ENCODE peak calls at places on chromosomes 3 and 15, in four cellular contexts. Z, R, J and D are unnamed samples.

GRCh38 chr3:72458365-72458764 is 389.9 kb downstream of the SHQ1 start:
- DNase-seq in Z (no peak), R (no peak), J (no peak), D (no peak)

GRCh38 chr15:85496551-85497545 is 116.4 kb downstream of the AKAP13 start:
- DNase-seq in Z (no peak), R (no peak), J (peak), D (no peak)

GRCh38 chr3:107598926-107599754 is 76.4 kb downstream of the BBX start:
- DNase-seq in Z (peak), R (peak), J (peak), D (peak)

GRCh38 chr3:170579646-170580045 is 6.2 kb downstream of the SLC7A14 start:
- DNase-seq in Z (no peak), R (no peak), J (no peak), D (no peak)

GRCh38 chr3:111801697-111802655 is 57.1 kb upstream of the PHLDB2 start:
- DNase-seq in Z (peak), R (no peak), J (no peak), D (no peak)

GRCh38 chr3:128227507-128227906 is 74.2 kb downstream of the EEFSEC start:
- DNase-seq in Z (no peak), R (no peak), J (no peak), D (no peak)

GRCh38 chr3:141308588-141309218 is 59.6 kb upstream of the ZBTB38 start:
- DNase-seq in Z (peak), R (no peak), J (peak), D (peak)

GRCh38 chr3:147118611-147119010 is 287.7 kb downstream of the ZIC4 start:
- DNase-seq in Z (no peak), R (no peak), J (no peak), D (no peak)

GRCh38 chr15:58228708-58229107 is 90.5 kb downstream of the AQP9 start:
- DNase-seq in Z (peak), R (no peak), J (no peak), D (no peak)

GRCh38 chr3:31048143-31048542 is 153.7 kb upstream of the GADL1 start:
- DNase-seq in Z (no peak), R (no peak), J (no peak), D (no peak)

GRCh38 chr3:161305095-161305991 is 66.0 kb downstream of the SPTSSB start:
- DNase-seq in Z (peak), R (no peak), J (no peak), D (peak)

GRCh38 chr3:71111784-71112440 is 471.6 kb downstream of the FOXP1 start:
- DNase-seq in Z (peak), R (no peak), J (peak), D (no peak)

GRCh38 chr3:70554170-70554569 is 241.7 kb upstream of the MDFIC2 start:
- DNase-seq in Z (peak), R (no peak), J (no peak), D (no peak)

GRCh38 chr3:32859604-32860237 is 41.9 kb downstream of the TRIM71 start:
- DNase-seq in Z (no peak), R (no peak), J (no peak), D (no peak)

GRCh38 chr3:68987322-68987721 is 26.2 kb downstream of the EOGT start:
- DNase-seq in Z (no peak), R (no peak), J (no peak), D (no peak)

GRCh38 chr3:161510510-161511260 is 14.1 kb downstream of the OTOL1 start:
- DNase-seq in Z (no peak), R (no peak), J (no peak), D (no peak)

GRCh38 chr3:110620118-110620517 is 451.5 kb upstream of the NECTIN3 start:
- DNase-seq in Z (no peak), R (no peak), J (no peak), D (no peak)

GRCh38 chr3:124639406-124640237 is 90.6 kb upstream of the UMPS start:
- DNase-seq in Z (no peak), R (peak), J (no peak), D (no peak)

GRCh38 chr15:71219646-71220045 is 104.4 kb downstream of the THSD4 start:
- DNase-seq in Z (peak), R (no peak), J (no peak), D (no peak)

GRCh38 chr3:154668187-154668586 is 238.2 kb upstream of the GPR149 start:
- DNase-seq in Z (no peak), R (no peak), J (no peak), D (no peak)

GRCh38 chr3:44712455-44713075 is at the start of gene ZNF502:
- DNase-seq in Z (peak), R (no peak), J (no peak), D (peak)
- TF ChIP-seq POLR2A in Z (peak), R (peak), J (no peak), D (no peak)

DNA sequence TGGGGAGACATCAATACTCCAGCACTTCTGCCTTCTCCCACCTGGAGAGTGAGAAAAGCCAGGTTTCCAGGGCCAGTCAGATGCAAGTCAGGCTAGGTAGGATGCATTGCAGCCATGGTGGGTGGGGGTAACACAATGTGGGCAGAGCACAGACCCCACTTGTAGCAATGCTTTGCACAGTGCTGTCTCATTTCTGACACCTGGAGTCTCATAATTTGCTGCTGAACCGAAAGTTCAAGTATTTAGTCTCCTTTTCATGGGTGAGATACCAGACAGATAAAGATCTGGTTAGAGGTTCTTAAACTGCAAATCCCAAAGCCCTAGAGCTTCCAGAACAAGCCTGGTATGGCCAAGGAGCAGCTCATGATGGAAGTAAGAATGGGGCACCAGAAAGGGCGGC is 880.3 kb upstream of the CFAP20DC start:
- DNase-seq in Z (no peak), R (no peak), J (no peak), D (no peak)
- H3K4me3 ChIP-seq in Z (no peak), R (no peak), J (no peak), D (no peak)

DNA sequence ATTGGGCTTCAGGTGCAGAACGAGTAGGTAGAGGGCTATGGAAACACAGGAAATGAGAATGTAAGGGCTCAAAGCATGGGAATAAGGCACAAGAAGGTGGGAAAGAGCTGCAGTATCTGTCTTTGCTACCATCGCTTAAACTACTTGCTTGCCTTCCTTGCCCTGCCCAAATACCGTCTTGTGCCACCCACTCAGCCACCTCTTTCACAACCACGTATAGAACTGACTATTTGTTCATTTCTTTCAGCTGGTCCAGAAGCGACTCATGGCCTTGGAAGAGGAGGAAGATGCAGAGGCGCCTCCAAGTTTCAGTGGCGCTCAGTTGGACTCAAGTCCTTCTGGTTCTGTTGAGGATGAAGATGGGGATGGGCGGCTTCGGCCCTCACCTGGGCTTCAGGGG is 11.8 kb downstream of the LPCAT4 start:
- DNase-seq in Z (no peak), R (no peak), J (no peak), D (no peak)
- TF ChIP-seq SMC3 in Z (no peak), R (no peak), J (no peak), D (no peak)

DNA sequence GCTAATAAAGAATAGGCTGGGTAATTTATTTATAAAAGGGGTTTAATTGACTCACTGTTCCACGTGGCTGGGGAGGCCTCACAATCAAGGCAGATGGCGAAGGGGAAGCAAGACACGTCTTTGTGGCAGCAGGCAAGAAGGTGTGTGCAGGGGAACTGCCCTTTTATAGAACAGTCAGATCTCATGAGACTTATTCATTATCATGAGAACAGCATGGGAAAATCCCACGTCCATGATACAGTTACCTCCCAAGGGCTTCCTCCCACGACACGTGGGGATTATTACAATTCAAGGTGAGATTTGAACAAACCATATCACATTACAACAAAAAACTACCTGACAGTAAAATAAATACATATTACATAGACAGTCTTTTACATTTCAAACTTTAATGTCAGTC is 414.9 kb downstream of the NAALADL2 start:
- DNase-seq in Z (no peak), R (peak), J (no peak), D (no peak)
- TF ChIP-seq POLR2A in Z (no peak), R (peak), J (no peak), D (no peak)

GRCh38 chr3:11847607-11848006 is 922 bp upstream of the TAMM41 start:
- DNase-seq in Z (no peak), R (no peak), J (peak), D (no peak)

GRCh38 chr3:11846281-11847034 is at the start of gene TAMM41:
- DNase-seq in Z (peak), R (peak), J (peak), D (peak)

GRCh38 chr3:11845661-11846060 is 1.0 kb downstream of the TAMM41 start:
- DNase-seq in Z (no peak), R (no peak), J (no peak), D (peak)

GRCh38 chr3:11847035-11847394 is 330 bp upstream of the TAMM41 start:
- DNase-seq in Z (no peak), R (no peak), J (no peak), D (no peak)

GRCh38 chr3:11844891-11845290 is 1.8 kb downstream of the TAMM41 start:
- DNase-seq in Z (no peak), R (no peak), J (no peak), D (no peak)
- H3K4me3 ChIP-seq in Z (no peak), R (peak), J (no peak), D (no peak)

GRCh38 chr3:23075478-23075877 is 127.6 kb upstream of the UBE2E2 start:
- DNase-seq in Z (peak), R (no peak), J (no peak), D (no peak)

GRCh38 chr3:23071306-23071705 is 131.8 kb upstream of the UBE2E2 start:
- DNase-seq in Z (no peak), R (no peak), J (no peak), D (no peak)

GRCh38 chr3:23071758-23072157 is 131.4 kb upstream of the UBE2E2 start:
- DNase-seq in Z (no peak), R (no peak), J (no peak), D (no peak)

GRCh38 chr3:23072672-23073071 is 130.5 kb upstream of the UBE2E2 start:
- DNase-seq in Z (no peak), R (no peak), J (no peak), D (no peak)

GRCh38 chr3:23073721-23074300 is 129.3 kb upstream of the UBE2E2 start:
- DNase-seq in Z (no peak), R (no peak), J (no peak), D (no peak)
- TF ChIP-seq SMC3 in Z (no peak), R (no peak), J (no peak), D (no peak)